ENCODE peak calls at places on chromosomes 5 and 9, in nine cellular contexts. One of them, this sample, is unnamed.

GRCh38 chr5:165457854-165458481 is 1952.5 kb downstream of the MAT2B start:
- DNase-seq in HEK293T: peak
- DNase-seq in T-cell: no peak
- DNase-seq in adipocyte: peak
- DNase-seq in AG08395: no peak
- DNase-seq in stimulated activated CD8-positive, alpha-beta memory T cell treated with anti-CD3 and anti-CD28 coated beads, Interleukin-12 subunit alpha, Interleukin-12 subunit beta, amount 100 ng/mL, for 1 hour: no peak
- DNase-seq in CD4-positive, alpha-beta memory T cell: no peak
- DNase-seq in HFFc6: no peak
- DNase-seq in left lung: no peak
- DNase-seq in this sample: no peak

GRCh38 chr9:89676281-89676680 is 71.5 kb downstream of the GADD45G start:
- DNase-seq in T-cell: no peak
- DNase-seq in HFFc6: no peak
- DNase-seq in AG08395: no peak
- DNase-seq in HEK293T: no peak
- DNase-seq in adipocyte: no peak
- DNase-seq in left lung: peak
- DNase-seq in CD4-positive, alpha-beta memory T cell: no peak
- DNase-seq in stimulated activated CD8-positive, alpha-beta memory T cell treated with anti-CD3 and anti-CD28 coated beads, Interleukin-12 subunit alpha, Interleukin-12 subunit beta, amount 100 ng/mL, for 1 hour: no peak
- DNase-seq in this sample: peak

GRCh38 chr9:72977670-72978069 is 24.8 kb upstream of the ALDH1A1 start:
- DNase-seq in HEK293T: no peak
- DNase-seq in T-cell: no peak
- DNase-seq in stimulated activated CD8-positive, alpha-beta memory T cell treated with anti-CD3 and anti-CD28 coated beads, Interleukin-12 subunit alpha, Interleukin-12 subunit beta, amount 100 ng/mL, for 1 hour: no peak
- DNase-seq in HFFc6: no peak
- DNase-seq in adipocyte: peak
- DNase-seq in CD4-positive, alpha-beta memory T cell: no peak
- DNase-seq in left lung: no peak
- DNase-seq in AG08395: peak
- DNase-seq in this sample: no peak

GRCh38 chr9:83066771-83067170 is 3.8 kb upstream of the RASEF start:
- DNase-seq in AG08395: peak
- DNase-seq in CD4-positive, alpha-beta memory T cell: no peak
- DNase-seq in stimulated activated CD8-positive, alpha-beta memory T cell treated with anti-CD3 and anti-CD28 coated beads, Interleukin-12 subunit alpha, Interleukin-12 subunit beta, amount 100 ng/mL, for 1 hour: no peak
- DNase-seq in adipocyte: peak
- DNase-seq in HFFc6: peak
- DNase-seq in HEK293T: no peak
- DNase-seq in left lung: no peak
- DNase-seq in T-cell: no peak
- DNase-seq in this sample: no peak

GRCh38 chr5:179192185-179192890 is 132.2 kb downstream of the ZNF354C start:
- DNase-seq in AG08395: no peak
- DNase-seq in CD4-positive, alpha-beta memory T cell: no peak
- DNase-seq in T-cell: no peak
- DNase-seq in stimulated activated CD8-positive, alpha-beta memory T cell treated with anti-CD3 and anti-CD28 coated beads, Interleukin-12 subunit alpha, Interleukin-12 subunit beta, amount 100 ng/mL, for 1 hour: no peak
- DNase-seq in HEK293T: no peak
- DNase-seq in adipocyte: no peak
- DNase-seq in left lung: peak
- DNase-seq in HFFc6: no peak
- DNase-seq in this sample: no peak

GRCh38 chr5:172910828-172911627 is 48.2 kb upstream of the RPL26L1 start:
- DNase-seq in T-cell: no peak
- DNase-seq in HEK293T: no peak
- DNase-seq in stimulated activated CD8-positive, alpha-beta memory T cell treated with anti-CD3 and anti-CD28 coated beads, Interleukin-12 subunit alpha, Interleukin-12 subunit beta, amount 100 ng/mL, for 1 hour: no peak
- DNase-seq in CD4-positive, alpha-beta memory T cell: peak
- DNase-seq in left lung: peak
- DNase-seq in HFFc6: peak
- DNase-seq in adipocyte: peak
- DNase-seq in AG08395: peak
- DNase-seq in this sample: no peak

GRCh38 chr5:154095819-154096380 is 57.1 kb downstream of the MFAP3 start:
- DNase-seq in adipocyte: no peak
- DNase-seq in T-cell: no peak
- DNase-seq in HFFc6: no peak
- DNase-seq in CD4-positive, alpha-beta memory T cell: no peak
- DNase-seq in HEK293T: no peak
- DNase-seq in left lung: no peak
- DNase-seq in stimulated activated CD8-positive, alpha-beta memory T cell treated with anti-CD3 and anti-CD28 coated beads, Interleukin-12 subunit alpha, Interleukin-12 subunit beta, amount 100 ng/mL, for 1 hour: no peak
- DNase-seq in AG08395: no peak
- DNase-seq in this sample: no peak

GRCh38 chr5:5294429-5294828 is 128.0 kb upstream of the ICE1 start:
- DNase-seq in CD4-positive, alpha-beta memory T cell: no peak
- DNase-seq in stimulated activated CD8-positive, alpha-beta memory T cell treated with anti-CD3 and anti-CD28 coated beads, Interleukin-12 subunit alpha, Interleukin-12 subunit beta, amount 100 ng/mL, for 1 hour: no peak
- DNase-seq in AG08395: no peak
- DNase-seq in HEK293T: no peak
- DNase-seq in T-cell: no peak
- DNase-seq in HFFc6: no peak
- DNase-seq in left lung: no peak
- DNase-seq in adipocyte: no peak
- DNase-seq in this sample: no peak

GRCh38 chr5:43514471-43514815 is 505 bp downstream of the C5orf34 start:
- DNase-seq in CD4-positive, alpha-beta memory T cell: no peak
- DNase-seq in T-cell: no peak
- DNase-seq in AG08395: peak
- DNase-seq in HEK293T: peak
- DNase-seq in adipocyte: peak
- DNase-seq in stimulated activated CD8-positive, alpha-beta memory T cell treated with anti-CD3 and anti-CD28 coated beads, Interleukin-12 subunit alpha, Interleukin-12 subunit beta, amount 100 ng/mL, for 1 hour: peak
- DNase-seq in left lung: no peak
- DNase-seq in HFFc6: peak
- DNase-seq in this sample: no peak

This sample was measured in DMS153.